ENCODE peak calls at places on chromosomes 16 and 17, in five cellular contexts. P is HL-60, D is spleen, U is GM12892, O is K562. S is an unnamed sample.
A peak's percentile ranks its signal among the peaks of the same experiment; 100 is the strongest.

GRCh38 chr17:74776990-74777389 is 845 bp upstream of the NAT9 start:
- DNase-seq in P (no peak), D (no peak), U (no peak), O (no peak), S (no peak)

GRCh38 chr16:88461291-88462269 is 8.5 kb downstream of the ZFPM1 start:
- DNase-seq in P (no peak), D (no peak), U (no peak), O (peak; percentile 62), S (peak; percentile 82)

GRCh38 chr17:78142113-78142861 is 3.9 kb upstream of the C17orf99 start:
- DNase-seq in P (no peak), D (no peak), U (no peak), O (peak; percentile 30), S (no peak)

GRCh38 chr17:6498356-6498755 is 54.1 kb downstream of the PIMREG start:
- DNase-seq in P (no peak), D (no peak), U (no peak), O (no peak), S (no peak)

GRCh38 chr17:21841839-21842238 is 149.5 kb downstream of the KCNJ18 start:
- DNase-seq in P (no peak), D (no peak), U (no peak), O (no peak), S (no peak)

GRCh38 chr16:11085025-11085485 is 140.7 kb downstream of the CLEC16A start:
- DNase-seq in P (no peak), D (no peak), U (no peak), O (no peak), S (no peak)

GRCh38 chr16:1290032-1290431 is 19.4 kb upstream of the UBE2I start:
- DNase-seq in P (no peak), D (no peak), U (no peak), O (no peak), S (peak; percentile 56)

GRCh38 chr17:81551458-81552243 is 502 bp downstream of the FAAP100 start:
- DNase-seq in P (peak; percentile 34), D (peak; percentile 85), U (no peak), O (peak; percentile 84), S (peak; percentile 40)

GRCh38 chr17:69460963-69461922 is 46.7 kb downstream of the MAP2K6 start:
- DNase-seq in P (no peak), D (no peak), U (no peak), O (no peak), S (peak; percentile 21)

GRCh38 chr16:17306745-17307144 is 164.0 kb downstream of the XYLT1 start:
- DNase-seq in P (no peak), D (no peak), U (no peak), O (no peak), S (no peak)

GRCh38 chr17:10196936-10197335 is 1.5 kb downstream of the GAS7 start:
- DNase-seq in P (no peak), D (no peak), U (no peak), O (no peak), S (no peak)

GRCh38 chr17:10192963-10193362 is 5.4 kb downstream of the GAS7 start:
- DNase-seq in P (no peak), D (no peak), U (no peak), O (no peak), S (no peak)

GRCh38 chr17:10193632-10194031 is 4.8 kb downstream of the GAS7 start:
- DNase-seq in P (no peak), D (no peak), U (no peak), O (no peak), S (no peak)

GRCh38 chr17:10196384-10196783 is 2.0 kb downstream of the GAS7 start:
- DNase-seq in P (no peak), D (no peak), U (no peak), O (no peak), S (no peak)

DNA sequence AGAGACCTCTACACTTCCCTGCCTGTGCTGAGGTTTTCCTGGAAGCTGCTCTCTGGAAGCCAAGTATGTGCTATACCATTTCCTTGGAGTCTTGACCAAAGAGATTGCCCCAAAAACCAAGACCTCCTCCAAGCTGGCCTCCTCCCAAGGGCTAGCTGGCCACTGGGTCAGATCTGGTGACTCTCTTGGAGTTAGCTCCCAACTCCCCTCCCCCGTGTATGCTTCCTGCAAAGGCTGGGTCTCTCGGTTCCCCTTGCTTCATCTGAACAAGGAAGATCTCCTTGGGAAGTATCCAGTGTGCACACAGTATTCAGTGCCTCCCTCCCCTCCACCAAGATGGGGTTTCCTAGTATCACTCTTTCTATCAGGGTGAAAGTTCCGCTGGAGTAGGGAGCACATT is 3.3 kb downstream of the GAS7 start:
- DNase-seq in P (no peak), D (no peak), U (no peak), O (no peak), S (no peak)
- TF ChIP-seq POLR2AphosphoS5 in P (no peak), D (no peak), U (no peak), O (no peak), S (no peak)

DNA sequence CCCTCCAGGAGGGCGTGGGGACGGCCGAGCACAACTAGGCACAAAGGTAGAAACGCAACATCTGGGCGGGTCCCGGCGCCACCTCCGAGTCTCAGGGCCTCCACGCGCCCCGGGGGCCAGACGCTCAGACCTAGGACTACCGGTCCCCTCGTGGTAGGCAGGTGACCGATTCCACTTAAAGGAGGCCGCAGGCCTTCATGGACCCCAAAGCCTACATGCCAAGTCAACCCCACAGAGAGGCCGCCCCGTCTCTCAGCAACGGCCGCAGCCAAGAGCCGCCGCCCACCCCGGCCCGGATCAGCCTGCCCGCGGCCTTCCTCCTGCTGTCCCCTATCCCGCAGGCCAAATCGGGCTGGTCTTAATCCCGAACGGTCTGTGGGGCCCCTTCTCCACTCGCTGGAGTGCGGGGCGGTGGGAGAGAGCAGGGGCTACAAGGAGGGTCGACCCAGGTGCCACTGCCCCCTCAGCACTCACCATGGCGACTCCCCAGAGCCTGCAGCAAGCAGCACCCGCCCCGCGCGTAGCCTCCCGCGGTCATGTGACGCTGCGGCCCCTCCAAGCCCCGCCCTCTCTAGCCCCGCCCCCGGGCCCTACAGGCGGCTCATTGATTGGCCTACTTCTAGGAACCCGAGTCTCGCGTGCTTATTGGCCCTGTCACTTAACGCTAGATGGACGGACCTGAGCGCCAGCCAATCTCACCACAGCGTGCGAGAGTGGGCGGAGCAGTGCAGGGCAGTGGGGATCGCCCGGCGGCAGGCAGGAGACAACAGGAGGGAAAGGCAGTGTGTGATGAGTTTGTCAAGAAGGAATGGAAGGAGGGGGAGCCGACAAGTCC is at the start of gene VPS35:
- DNase-seq in P (peak; percentile 93), D (peak; percentile 99), U (peak; percentile 78), O (peak; percentile 93), S (peak; percentile 99)
- TF ChIP-seq POLR2AphosphoS5 in P (peak; percentile 28), D (peak; percentile 94), U (peak; percentile 41), O (no peak), S (peak; percentile 83)

GRCh38 chr16:31085371-31085770 is 3.4 kb downstream of the PRSS53 start:
- DNase-seq in P (no peak), D (no peak), U (no peak), O (no peak), S (no peak)

GRCh38 chr16:31085873-31086628 is 2.7 kb downstream of the PRSS53 start:
- DNase-seq in P (no peak), D (peak; percentile 67), U (no peak), O (no peak), S (no peak)

GRCh38 chr16:31083981-31084380 is 4.8 kb downstream of the PRSS53 start:
- DNase-seq in P (no peak), D (peak; percentile 74), U (no peak), O (no peak), S (no peak)

GRCh38 chr16:31083556-31083955 is 5.2 kb downstream of the PRSS53 start:
- DNase-seq in P (no peak), D (peak; percentile 50), U (no peak), O (no peak), S (no peak)

GRCh38 chr16:31084584-31085298 is 4.0 kb downstream of the PRSS53 start:
- DNase-seq in P (no peak), D (peak; percentile 69), U (no peak), O (no peak), S (no peak)
- TF ChIP-seq POLR2AphosphoS5 in P (no peak), D (peak; percentile 27), U (no peak), O (no peak), S (no peak)

DNA sequence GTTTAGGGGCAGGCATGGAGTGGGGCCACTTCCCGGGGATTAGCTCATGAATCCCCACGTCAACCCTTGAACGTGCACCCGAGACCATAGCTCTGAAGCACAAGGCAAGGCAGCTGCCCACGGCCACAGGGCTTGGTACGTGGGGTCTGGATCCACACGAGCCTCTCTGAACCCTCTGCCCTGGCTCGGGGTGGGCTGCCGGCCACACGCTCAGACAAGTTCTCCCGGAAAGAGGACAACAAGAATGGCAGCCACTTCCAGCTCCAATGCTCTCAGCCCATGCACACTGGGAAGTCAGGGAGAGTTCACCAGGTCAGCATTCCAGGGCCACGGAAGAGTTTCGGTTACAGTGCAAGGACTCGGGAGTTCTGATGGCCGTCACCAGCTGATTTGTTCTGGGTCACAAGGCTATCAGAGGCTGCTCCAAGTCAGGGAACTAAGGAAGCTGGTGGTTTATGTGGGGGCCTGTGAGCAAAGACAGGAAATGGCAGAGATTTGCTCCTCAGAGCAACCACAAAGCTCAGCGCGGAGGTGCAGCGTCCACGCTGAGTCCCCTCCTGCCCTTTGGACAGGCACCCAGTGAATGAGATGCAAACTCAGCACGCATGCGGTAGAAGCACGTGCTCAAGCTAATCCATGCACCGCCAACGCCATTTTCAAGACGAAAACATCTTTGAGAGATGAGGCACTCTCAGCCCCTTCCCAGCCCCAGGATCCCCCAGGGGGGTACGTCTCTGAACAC is 356.4 kb downstream of the FOXL1 start:
- DNase-seq in P (no peak), D (no peak), U (no peak), O (no peak), S (no peak)
- TF ChIP-seq POLR2AphosphoS5 in P (no peak), D (no peak), U (no peak), O (no peak), S (no peak)

DNA sequence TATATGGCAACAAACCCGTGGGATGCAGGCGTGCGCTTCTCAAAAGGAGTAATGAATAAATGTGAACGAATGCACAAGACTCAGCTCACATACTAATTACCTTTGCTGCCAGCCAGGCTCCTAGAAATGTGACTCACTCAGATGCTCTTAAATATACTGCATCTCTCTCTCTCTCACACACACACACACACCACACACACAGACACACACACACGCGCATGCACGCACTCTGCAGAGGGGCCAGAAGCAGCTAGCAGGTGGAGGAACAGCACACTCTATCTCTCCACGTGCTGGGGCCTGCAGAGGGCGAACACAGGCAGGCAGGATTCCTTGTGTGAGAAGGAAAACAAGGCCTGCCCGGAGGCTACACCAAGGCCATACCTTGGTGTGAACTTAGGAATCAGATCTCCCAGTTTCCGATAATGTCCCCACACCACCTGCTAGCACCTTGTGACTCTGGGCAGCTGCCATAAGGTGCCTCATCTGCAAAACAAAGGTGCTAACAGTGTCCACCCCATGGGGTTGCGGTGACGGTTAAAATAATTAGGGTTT is 5.3 kb downstream of the GPRC5B start:
- DNase-seq in P (no peak), D (no peak), U (no peak), O (no peak), S (peak; percentile 77)
- TF ChIP-seq POLR2AphosphoS5 in P (no peak), D (no peak), U (no peak), O (no peak), S (peak; percentile 14)

DNA sequence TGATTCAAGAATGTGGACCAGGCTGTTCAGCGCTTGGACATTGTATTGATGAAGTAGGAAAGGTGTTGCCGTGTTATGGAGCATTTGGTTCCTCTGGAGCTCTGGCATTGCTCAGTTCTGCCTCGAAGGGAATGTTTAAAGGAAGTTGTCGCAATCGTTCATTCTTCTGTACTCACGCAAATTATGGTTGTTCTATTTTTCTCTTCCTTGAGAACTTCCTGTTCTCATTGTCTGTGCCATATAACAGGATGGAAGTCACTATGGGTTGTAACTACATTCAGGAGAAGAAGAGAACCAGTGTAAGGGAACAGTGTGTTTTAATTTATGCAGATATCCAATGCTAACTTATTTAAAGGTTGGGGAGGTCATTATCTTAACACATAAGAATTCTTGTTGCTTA is 13.0 kb downstream of the PCTP start:
- DNase-seq in P (peak; percentile 67), D (no peak), U (no peak), O (no peak), S (no peak)
- TF ChIP-seq POLR2AphosphoS5 in P (no peak), D (no peak), U (no peak), O (no peak), S (no peak)